ENCODE peak calls at places on chromosomes 11 and 22, in ten cellular contexts. O is nephron progenitor cell, I is M059J, W is GOT3, E is Ammon's horn, J is brain microvascular endothelial cell, Y is skeletal muscle cell, S is heart left ventricle, C is NCI-H510A treated with DMSO at 0.1 percent for 48 hours, D is AG08396. Z is an unnamed sample.

GRCh38 chr11:117411736-117412135 is 84.1 kb downstream of the CEP164 start:
- DNase-seq in O (no peak), I (no peak), W (no peak), E (no peak), J (no peak), Y (no peak), S (no peak), C (no peak), D (no peak), Z (no peak)

GRCh38 chr11:2185324-2186085 is 13.9 kb upstream of the TH start:
- DNase-seq in O (no peak), I (peak), W (no peak), E (peak), J (no peak), Y (no peak), S (no peak), C (no peak), D (no peak), Z (no peak)

GRCh38 chr11:113690619-113691569 is 15.2 kb downstream of the TMPRSS5 start:
- DNase-seq in O (peak), I (peak), W (no peak), E (no peak), J (peak), Y (no peak), S (no peak), C (no peak), D (peak), Z (peak)

GRCh38 chr22:21074092-21074715 is 28.5 kb downstream of the LRRC74B start:
- DNase-seq in O (no peak), I (peak), W (no peak), E (no peak), J (peak), Y (peak), S (no peak), C (no peak), D (peak), Z (peak)

GRCh38 chr11:62399868-62400245 is 19.0 kb upstream of the SCGB1A1 start:
- DNase-seq in O (no peak), I (no peak), W (no peak), E (no peak), J (no peak), Y (no peak), S (peak), C (no peak), D (no peak), Z (no peak)

GRCh38 chr11:73326929-73327811 is 19.1 kb downstream of the ARHGEF17 start:
- DNase-seq in O (no peak), I (peak), W (no peak), E (no peak), J (no peak), Y (no peak), S (no peak), C (no peak), D (no peak), Z (no peak)

GRCh38 chr11:125626381-125626950 is 1.5 kb downstream of the CHEK1 start:
- DNase-seq in O (no peak), I (no peak), W (no peak), E (peak), J (no peak), Y (no peak), S (no peak), C (no peak), D (peak), Z (no peak)

GRCh38 chr11:64831411-64831891 is 13.0 kb downstream of the CDC42BPG start:
- DNase-seq in O (no peak), I (no peak), W (no peak), E (no peak), J (no peak), Y (no peak), S (no peak), C (no peak), D (no peak), Z (no peak)

GRCh38 chr22:48242461-48242864 is 1480.0 kb downstream of the TBC1D22A start:
- DNase-seq in O (no peak), I (no peak), W (no peak), E (no peak), J (no peak), Y (no peak), S (no peak), C (no peak), D (no peak), Z (no peak)

GRCh38 chr22:29062286-29062949 is 787 bp upstream of the C22orf31 start:
- DNase-seq in O (no peak), I (no peak), W (no peak), E (no peak), J (no peak), Y (no peak), S (no peak), C (no peak), D (no peak), Z (no peak)

GRCh38 chr11:132022285-132022684 is 651.9 kb downstream of the NTM start:
- DNase-seq in O (no peak), I (no peak), W (no peak), E (no peak), J (no peak), Y (no peak), S (no peak), C (no peak), D (no peak), Z (no peak)

GRCh38 chr11:84564180-84564866 is 1062.8 kb downstream of the DLG2 start:
- DNase-seq in O (peak), I (peak), W (no peak), E (peak), J (peak), Y (no peak), S (no peak), C (peak), D (peak), Z (peak)

GRCh38 chr11:2976289-2977063 is 15.7 kb downstream of the NAP1L4 start:
- DNase-seq in O (no peak), I (no peak), W (no peak), E (no peak), J (no peak), Y (no peak), S (no peak), C (no peak), D (no peak), Z (no peak)

GRCh38 chr11:24880962-24881361 is 384.1 kb downstream of the LUZP2 start:
- DNase-seq in O (no peak), I (no peak), W (no peak), E (no peak), J (no peak), Y (no peak), S (no peak), C (no peak), D (no peak), Z (no peak)

GRCh38 chr11:18221274-18221876 is 15.2 kb downstream of the SAA4 start:
- DNase-seq in O (no peak), I (no peak), W (no peak), E (no peak), J (no peak), Y (no peak), S (no peak), C (no peak), D (no peak), Z (no peak)

GRCh38 chr11:65576232-65576866 is 496 bp downstream of the EHBP1L1 start:
- DNase-seq in O (no peak), I (no peak), W (no peak), E (no peak), J (no peak), Y (no peak), S (peak), C (no peak), D (no peak), Z (no peak)